ENCODE peak calls at places on chromosomes 1 and 21, in ten cellular contexts. One of them, this sample, is unnamed.

GRCh38 chr1:9294910-9295636 is 2.4 kb downstream of the SPSB1 start:
- DNase-seq in AG09319: peak; percentile 36
- DNase-seq in activated B cell treated with CpG ODN at 0.5 μM for 24 hours: no peak
- DNase-seq in MM.1S: peak; percentile 78
- DNase-seq in heart left ventricle: peak; percentile 51
- DNase-seq in Calu3: no peak
- DNase-seq in progenitor cell of endocrine pancreas: no peak
- DNase-seq in colonic mucosa: peak; percentile 51
- DNase-seq in fibroblast of lung: peak; percentile 83
- DNase-seq in lower lobe of right lung: no peak
- DNase-seq in this sample: no peak

GRCh38 chr1:205458777-205459566 is 3.1 kb upstream of the BLACAT1 start:
- DNase-seq in AG09319: no peak
- DNase-seq in activated B cell treated with CpG ODN at 0.5 μM for 24 hours: no peak
- DNase-seq in MM.1S: peak; percentile 66
- DNase-seq in heart left ventricle: no peak
- DNase-seq in Calu3: peak; percentile 72
- DNase-seq in progenitor cell of endocrine pancreas: peak; percentile 59
- DNase-seq in colonic mucosa: no peak
- DNase-seq in fibroblast of lung: peak; percentile 63
- DNase-seq in lower lobe of right lung: no peak
- DNase-seq in this sample: peak; percentile 53

GRCh38 chr1:8127201-8127641 is 101.1 kb upstream of the ERRFI1 start:
- DNase-seq in AG09319: no peak
- DNase-seq in activated B cell treated with CpG ODN at 0.5 μM for 24 hours: no peak
- DNase-seq in MM.1S: no peak
- DNase-seq in heart left ventricle: no peak
- DNase-seq in Calu3: no peak
- DNase-seq in progenitor cell of endocrine pancreas: no peak
- DNase-seq in colonic mucosa: no peak
- DNase-seq in fibroblast of lung: peak; percentile 41
- DNase-seq in lower lobe of right lung: no peak
- DNase-seq in this sample: no peak

GRCh38 chr1:245500546-245500945 is 345.8 kb downstream of the KIF26B start:
- DNase-seq in AG09319: peak; percentile 66
- DNase-seq in activated B cell treated with CpG ODN at 0.5 μM for 24 hours: no peak
- DNase-seq in MM.1S: no peak
- DNase-seq in heart left ventricle: no peak
- DNase-seq in Calu3: peak; percentile 58
- DNase-seq in progenitor cell of endocrine pancreas: no peak
- DNase-seq in colonic mucosa: no peak
- DNase-seq in fibroblast of lung: peak; percentile 88
- DNase-seq in lower lobe of right lung: no peak
- DNase-seq in this sample: no peak

GRCh38 chr1:245685111-245685810 is 530.5 kb downstream of the KIF26B start:
- DNase-seq in AG09319: no peak
- DNase-seq in activated B cell treated with CpG ODN at 0.5 μM for 24 hours: no peak
- DNase-seq in MM.1S: no peak
- DNase-seq in heart left ventricle: no peak
- DNase-seq in Calu3: no peak
- DNase-seq in progenitor cell of endocrine pancreas: no peak
- DNase-seq in colonic mucosa: no peak
- DNase-seq in fibroblast of lung: no peak
- DNase-seq in lower lobe of right lung: no peak
- DNase-seq in this sample: no peak

GRCh38 chr1:27521336-27522147 is 31.6 kb upstream of the WASF2 start:
- DNase-seq in AG09319: no peak
- DNase-seq in activated B cell treated with CpG ODN at 0.5 μM for 24 hours: peak; percentile 23
- DNase-seq in MM.1S: no peak
- DNase-seq in heart left ventricle: peak; percentile 58
- DNase-seq in Calu3: no peak
- DNase-seq in progenitor cell of endocrine pancreas: no peak
- DNase-seq in colonic mucosa: no peak
- DNase-seq in fibroblast of lung: no peak
- DNase-seq in lower lobe of right lung: no peak
- DNase-seq in this sample: no peak

GRCh38 chr1:192702212-192702993 is 66.5 kb downstream of the RGS13 start:
- DNase-seq in AG09319: peak; percentile 62
- DNase-seq in activated B cell treated with CpG ODN at 0.5 μM for 24 hours: no peak
- DNase-seq in MM.1S: no peak
- DNase-seq in heart left ventricle: no peak
- DNase-seq in Calu3: peak; percentile 21
- DNase-seq in progenitor cell of endocrine pancreas: no peak
- DNase-seq in colonic mucosa: no peak
- DNase-seq in fibroblast of lung: peak; percentile 89
- DNase-seq in lower lobe of right lung: no peak
- DNase-seq in this sample: no peak

GRCh38 chr1:153956997-153957715 is 1.3 kb downstream of the CRTC2 start:
- DNase-seq in AG09319: no peak
- DNase-seq in activated B cell treated with CpG ODN at 0.5 μM for 24 hours: no peak
- DNase-seq in MM.1S: no peak
- DNase-seq in heart left ventricle: no peak
- DNase-seq in Calu3: no peak
- DNase-seq in progenitor cell of endocrine pancreas: no peak
- DNase-seq in colonic mucosa: no peak
- DNase-seq in fibroblast of lung: no peak
- DNase-seq in lower lobe of right lung: no peak
- DNase-seq in this sample: no peak

GRCh38 chr1:58573705-58574591 is 3.1 kb downstream of the TACSTD2 start:
- DNase-seq in AG09319: no peak
- DNase-seq in activated B cell treated with CpG ODN at 0.5 μM for 24 hours: no peak
- DNase-seq in MM.1S: peak; percentile 80
- DNase-seq in heart left ventricle: no peak
- DNase-seq in Calu3: peak; percentile 50
- DNase-seq in progenitor cell of endocrine pancreas: no peak
- DNase-seq in colonic mucosa: no peak
- DNase-seq in fibroblast of lung: no peak
- DNase-seq in lower lobe of right lung: no peak
- DNase-seq in this sample: no peak

GRCh38 chr1:48216941-48217340 is 5.6 kb upstream of the SLC5A9 start:
- DNase-seq in AG09319: no peak
- DNase-seq in activated B cell treated with CpG ODN at 0.5 μM for 24 hours: no peak
- DNase-seq in MM.1S: no peak
- DNase-seq in heart left ventricle: no peak
- DNase-seq in Calu3: peak; percentile 9
- DNase-seq in progenitor cell of endocrine pancreas: no peak
- DNase-seq in colonic mucosa: no peak
- DNase-seq in fibroblast of lung: no peak
- DNase-seq in lower lobe of right lung: no peak
- DNase-seq in this sample: no peak
- TF ChIP-seq CTCF in AG09319: no peak
- TF ChIP-seq CTCF in activated B cell treated with CpG ODN at 0.5 μM for 24 hours: no peak
- TF ChIP-seq CTCF in MM.1S: no peak
- TF ChIP-seq CTCF in heart left ventricle: no peak
- TF ChIP-seq CTCF in Calu3: peak; percentile 28
- TF ChIP-seq CTCF in progenitor cell of endocrine pancreas: no peak
- TF ChIP-seq CTCF in colonic mucosa: no peak
- TF ChIP-seq CTCF in fibroblast of lung: no peak
- TF ChIP-seq CTCF in lower lobe of right lung: no peak
- TF ChIP-seq CTCF in this sample: no peak

DNA sequence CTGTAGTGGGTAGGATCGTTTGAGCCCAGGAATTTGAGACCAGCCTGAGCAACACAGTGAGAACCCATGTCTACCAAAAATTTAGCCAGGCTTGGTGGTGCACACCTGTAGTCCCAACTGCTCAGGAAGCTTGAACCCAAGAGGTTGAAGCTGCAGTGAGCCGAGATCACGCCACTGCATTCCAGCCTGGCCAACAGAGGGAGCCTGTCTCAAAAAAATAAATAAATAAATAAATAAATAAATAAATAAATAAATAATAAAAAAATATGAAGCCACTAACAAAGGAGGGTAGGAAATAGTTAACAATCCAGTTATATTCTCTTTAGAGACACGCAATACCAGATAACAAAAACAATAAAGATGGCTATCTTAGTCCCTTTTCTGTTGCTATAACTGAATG is 11.9 kb upstream of the CBR3 start:
- DNase-seq in AG09319: no peak
- DNase-seq in activated B cell treated with CpG ODN at 0.5 μM for 24 hours: no peak
- DNase-seq in MM.1S: no peak
- DNase-seq in heart left ventricle: no peak
- DNase-seq in Calu3: no peak
- DNase-seq in progenitor cell of endocrine pancreas: no peak
- DNase-seq in colonic mucosa: no peak
- DNase-seq in fibroblast of lung: no peak
- DNase-seq in lower lobe of right lung: no peak
- DNase-seq in this sample: no peak
- TF ChIP-seq CTCF in AG09319: peak; percentile 35
- TF ChIP-seq CTCF in activated B cell treated with CpG ODN at 0.5 μM for 24 hours: no peak
- TF ChIP-seq CTCF in MM.1S: no peak
- TF ChIP-seq CTCF in heart left ventricle: peak; percentile 50
- TF ChIP-seq CTCF in Calu3: no peak
- TF ChIP-seq CTCF in progenitor cell of endocrine pancreas: peak; percentile 47
- TF ChIP-seq CTCF in colonic mucosa: no peak
- TF ChIP-seq CTCF in fibroblast of lung: no peak
- TF ChIP-seq CTCF in lower lobe of right lung: peak; percentile 43
- TF ChIP-seq CTCF in this sample: peak; percentile 51

GRCh38 chr1:35644204-35644603 is 2.9 kb upstream of the PSMB2 start:
- DNase-seq in AG09319: no peak
- DNase-seq in activated B cell treated with CpG ODN at 0.5 μM for 24 hours: no peak
- DNase-seq in MM.1S: no peak
- DNase-seq in heart left ventricle: no peak
- DNase-seq in Calu3: no peak
- DNase-seq in progenitor cell of endocrine pancreas: no peak
- DNase-seq in colonic mucosa: no peak
- DNase-seq in fibroblast of lung: no peak
- DNase-seq in lower lobe of right lung: no peak
- DNase-seq in this sample: no peak

GRCh38 chr1:35646043-35646442 is 4.7 kb upstream of the PSMB2 start:
- DNase-seq in AG09319: no peak
- DNase-seq in activated B cell treated with CpG ODN at 0.5 μM for 24 hours: no peak
- DNase-seq in MM.1S: no peak
- DNase-seq in heart left ventricle: no peak
- DNase-seq in Calu3: peak; percentile 5
- DNase-seq in progenitor cell of endocrine pancreas: no peak
- DNase-seq in colonic mucosa: no peak
- DNase-seq in fibroblast of lung: no peak
- DNase-seq in lower lobe of right lung: no peak
- DNase-seq in this sample: no peak

GRCh38 chr1:35641233-35641866 is at the start of gene PSMB2:
- DNase-seq in AG09319: peak; percentile 86
- DNase-seq in activated B cell treated with CpG ODN at 0.5 μM for 24 hours: peak; percentile 92
- DNase-seq in MM.1S: peak; percentile 98
- DNase-seq in heart left ventricle: peak; percentile 95
- DNase-seq in Calu3: peak; percentile 95
- DNase-seq in progenitor cell of endocrine pancreas: peak; percentile 91
- DNase-seq in colonic mucosa: peak; percentile 98
- DNase-seq in fibroblast of lung: peak; percentile 95
- DNase-seq in lower lobe of right lung: peak; percentile 97
- DNase-seq in this sample: peak; percentile 95

GRCh38 chr1:35640380-35641232 is 720 bp downstream of the PSMB2 start:
- DNase-seq in AG09319: no peak
- DNase-seq in activated B cell treated with CpG ODN at 0.5 μM for 24 hours: no peak
- DNase-seq in MM.1S: no peak
- DNase-seq in heart left ventricle: no peak
- DNase-seq in Calu3: peak; percentile 1
- DNase-seq in progenitor cell of endocrine pancreas: no peak
- DNase-seq in colonic mucosa: no peak
- DNase-seq in fibroblast of lung: no peak
- DNase-seq in lower lobe of right lung: no peak
- DNase-seq in this sample: peak; percentile 3

DNA sequence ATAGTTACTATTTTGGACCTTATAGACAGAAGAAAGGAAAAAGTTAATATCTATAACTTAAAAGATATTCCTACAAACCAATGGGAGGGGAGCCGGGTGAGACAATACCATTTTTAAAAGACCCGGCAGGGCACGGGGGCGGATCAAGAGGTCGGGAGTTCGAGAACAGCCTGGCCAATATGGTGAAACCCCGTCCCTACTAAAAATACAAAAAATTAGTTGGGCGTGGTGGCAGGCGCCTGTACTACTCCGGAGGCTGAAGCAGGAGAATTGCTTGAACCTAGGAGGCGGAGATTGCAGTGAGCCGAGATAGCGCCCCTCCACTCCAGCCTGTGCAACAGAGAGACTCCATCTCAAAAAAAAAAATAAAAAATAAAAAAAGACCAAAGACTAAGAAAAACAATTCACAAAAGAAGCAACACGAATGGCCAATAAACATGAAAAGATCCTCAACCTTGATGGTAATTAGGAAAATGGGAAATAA is 1.2 kb upstream of the PSMB2 start:
- DNase-seq in AG09319: no peak
- DNase-seq in activated B cell treated with CpG ODN at 0.5 μM for 24 hours: no peak
- DNase-seq in MM.1S: no peak
- DNase-seq in heart left ventricle: no peak
- DNase-seq in Calu3: peak; percentile 19
- DNase-seq in progenitor cell of endocrine pancreas: no peak
- DNase-seq in colonic mucosa: peak; percentile 22
- DNase-seq in fibroblast of lung: no peak
- DNase-seq in lower lobe of right lung: no peak
- DNase-seq in this sample: no peak
- TF ChIP-seq CTCF in AG09319: no peak
- TF ChIP-seq CTCF in activated B cell treated with CpG ODN at 0.5 μM for 24 hours: no peak
- TF ChIP-seq CTCF in MM.1S: no peak
- TF ChIP-seq CTCF in heart left ventricle: no peak
- TF ChIP-seq CTCF in Calu3: no peak
- TF ChIP-seq CTCF in progenitor cell of endocrine pancreas: no peak
- TF ChIP-seq CTCF in colonic mucosa: no peak
- TF ChIP-seq CTCF in fibroblast of lung: no peak
- TF ChIP-seq CTCF in lower lobe of right lung: no peak
- TF ChIP-seq CTCF in this sample: no peak

GRCh38 chr1:170247751-170248521 is 102.2 kb downstream of the NTMT2 start:
- DNase-seq in AG09319: no peak
- DNase-seq in activated B cell treated with CpG ODN at 0.5 μM for 24 hours: no peak
- DNase-seq in MM.1S: peak; percentile 10
- DNase-seq in heart left ventricle: no peak
- DNase-seq in Calu3: no peak
- DNase-seq in progenitor cell of endocrine pancreas: no peak
- DNase-seq in colonic mucosa: no peak
- DNase-seq in fibroblast of lung: no peak
- DNase-seq in lower lobe of right lung: no peak
- DNase-seq in this sample: no peak

GRCh38 chr1:170253180-170253579 is 107.4 kb downstream of the NTMT2 start:
- DNase-seq in AG09319: no peak
- DNase-seq in activated B cell treated with CpG ODN at 0.5 μM for 24 hours: no peak
- DNase-seq in MM.1S: no peak
- DNase-seq in heart left ventricle: no peak
- DNase-seq in Calu3: no peak
- DNase-seq in progenitor cell of endocrine pancreas: no peak
- DNase-seq in colonic mucosa: no peak
- DNase-seq in fibroblast of lung: no peak
- DNase-seq in lower lobe of right lung: no peak
- DNase-seq in this sample: no peak

DNA sequence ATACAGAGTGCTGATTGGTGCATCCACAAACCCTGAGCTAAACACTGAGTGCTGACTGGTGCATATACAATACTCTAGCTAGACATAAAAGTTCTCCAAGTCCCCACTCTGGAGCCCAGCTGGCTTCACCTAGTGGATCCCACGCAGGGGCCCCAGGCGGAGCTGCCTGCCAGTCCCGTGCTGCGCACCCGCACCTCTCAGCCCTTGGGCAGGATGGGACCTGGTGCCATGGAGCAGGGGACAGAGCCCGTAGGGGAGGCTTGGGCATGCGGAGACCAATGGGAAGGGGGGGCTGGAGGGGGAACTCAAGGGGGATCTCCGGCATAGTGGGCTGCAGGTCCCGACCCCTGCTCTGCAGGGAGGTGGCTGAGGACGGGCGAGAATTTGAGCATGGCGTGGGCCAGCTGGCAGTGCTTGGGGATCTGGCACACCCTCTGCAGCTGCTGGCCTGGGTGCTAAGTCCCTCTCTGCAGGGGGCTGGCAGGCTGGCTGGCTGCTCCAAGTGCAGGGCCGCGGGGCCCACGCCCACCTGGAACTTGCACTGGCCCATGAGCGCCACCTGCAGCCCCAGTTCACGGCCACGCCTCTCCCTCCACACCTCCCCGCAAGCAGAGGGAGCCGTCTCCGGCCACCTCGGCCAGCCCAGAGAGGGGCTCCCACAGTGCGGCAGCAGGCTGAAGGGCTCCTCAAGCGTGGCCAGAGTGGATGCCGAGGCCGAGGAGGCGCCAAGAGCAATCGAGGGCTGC is 104.9 kb downstream of the NTMT2 start:
- DNase-seq in AG09319: no peak
- DNase-seq in activated B cell treated with CpG ODN at 0.5 μM for 24 hours: no peak
- DNase-seq in MM.1S: no peak
- DNase-seq in heart left ventricle: no peak
- DNase-seq in Calu3: no peak
- DNase-seq in progenitor cell of endocrine pancreas: no peak
- DNase-seq in colonic mucosa: no peak
- DNase-seq in fibroblast of lung: no peak
- DNase-seq in lower lobe of right lung: no peak
- DNase-seq in this sample: no peak
- TF ChIP-seq CTCF in AG09319: no peak
- TF ChIP-seq CTCF in activated B cell treated with CpG ODN at 0.5 μM for 24 hours: no peak
- TF ChIP-seq CTCF in MM.1S: no peak
- TF ChIP-seq CTCF in heart left ventricle: no peak
- TF ChIP-seq CTCF in Calu3: no peak
- TF ChIP-seq CTCF in progenitor cell of endocrine pancreas: no peak
- TF ChIP-seq CTCF in colonic mucosa: no peak
- TF ChIP-seq CTCF in fibroblast of lung: no peak
- TF ChIP-seq CTCF in lower lobe of right lung: no peak
- TF ChIP-seq CTCF in this sample: no peak

This sample was measured in neural crest cell.